ENCODE peak calls at places on chromosomes 16 and 17, in eight cellular contexts. One of them, this sample, is unnamed.
A peak's percentile ranks its signal among the peaks of the same experiment; 100 is the strongest.

GRCh38 chr17:72710834-72711233 is 381.7 kb downstream of the SLC39A11 start:
- DNase-seq in effector memory CD4-positive, alpha-beta T cell: no peak
- DNase-seq in sigmoid colon: no peak
- DNase-seq in astrocyte: no peak
- DNase-seq in uterus: no peak
- DNase-seq in cardiac muscle cell: no peak
- DNase-seq in pancreas: no peak
- DNase-seq in body of pancreas: no peak
- DNase-seq in this sample: no peak

GRCh38 chr17:75750661-75751423 is 14.2 kb downstream of the GALK1 start:
- DNase-seq in effector memory CD4-positive, alpha-beta T cell: no peak
- DNase-seq in sigmoid colon: no peak
- DNase-seq in astrocyte: no peak
- DNase-seq in uterus: no peak
- DNase-seq in cardiac muscle cell: no peak
- DNase-seq in pancreas: no peak
- DNase-seq in body of pancreas: no peak
- DNase-seq in this sample: no peak

GRCh38 chr16:20904507-20905079 is 4.0 kb downstream of the LYRM1 start:
- DNase-seq in effector memory CD4-positive, alpha-beta T cell: no peak
- DNase-seq in sigmoid colon: no peak
- DNase-seq in astrocyte: peak; percentile 98
- DNase-seq in uterus: no peak
- DNase-seq in cardiac muscle cell: no peak
- DNase-seq in pancreas: peak; percentile 23
- DNase-seq in body of pancreas: peak; percentile 46
- DNase-seq in this sample: peak; percentile 30

GRCh38 chr17:78043031-78043430 is 84.5 kb downstream of the TNRC6C start:
- DNase-seq in effector memory CD4-positive, alpha-beta T cell: no peak
- DNase-seq in sigmoid colon: no peak
- DNase-seq in astrocyte: no peak
- DNase-seq in uterus: no peak
- DNase-seq in cardiac muscle cell: no peak
- DNase-seq in pancreas: no peak
- DNase-seq in body of pancreas: no peak
- DNase-seq in this sample: no peak

GRCh38 chr17:66839616-66840015 is 4.7 kb downstream of the CACNG5 start:
- DNase-seq in effector memory CD4-positive, alpha-beta T cell: no peak
- DNase-seq in sigmoid colon: no peak
- DNase-seq in astrocyte: no peak
- DNase-seq in uterus: no peak
- DNase-seq in cardiac muscle cell: no peak
- DNase-seq in pancreas: no peak
- DNase-seq in body of pancreas: no peak
- DNase-seq in this sample: no peak

GRCh38 chr17:76995352-76996105 is 127.3 kb downstream of the MGAT5B start:
- DNase-seq in effector memory CD4-positive, alpha-beta T cell: no peak
- DNase-seq in sigmoid colon: no peak
- DNase-seq in astrocyte: no peak
- DNase-seq in uterus: no peak
- DNase-seq in cardiac muscle cell: no peak
- DNase-seq in pancreas: no peak
- DNase-seq in body of pancreas: no peak
- DNase-seq in this sample: no peak

GRCh38 chr16:11346700-11347319 is 1.6 kb downstream of the RMI2 start:
- DNase-seq in effector memory CD4-positive, alpha-beta T cell: no peak
- DNase-seq in sigmoid colon: no peak
- DNase-seq in astrocyte: no peak
- DNase-seq in uterus: no peak
- DNase-seq in cardiac muscle cell: no peak
- DNase-seq in pancreas: no peak
- DNase-seq in body of pancreas: no peak
- DNase-seq in this sample: no peak

GRCh38 chr16:54194008-54194731 is 92.4 kb downstream of the IRX3 start:
- DNase-seq in effector memory CD4-positive, alpha-beta T cell: no peak
- DNase-seq in sigmoid colon: peak; percentile 83
- DNase-seq in astrocyte: peak; percentile 36
- DNase-seq in uterus: peak; percentile 47
- DNase-seq in cardiac muscle cell: peak; percentile 64
- DNase-seq in pancreas: peak; percentile 25
- DNase-seq in body of pancreas: peak; percentile 21
- DNase-seq in this sample: peak; percentile 58

GRCh38 chr17:82838386-82839063 is 1.3 kb downstream of the ZNF750 start:
- DNase-seq in effector memory CD4-positive, alpha-beta T cell: no peak
- DNase-seq in sigmoid colon: peak; percentile 68
- DNase-seq in astrocyte: no peak
- DNase-seq in uterus: peak; percentile 44
- DNase-seq in cardiac muscle cell: no peak
- DNase-seq in pancreas: peak; percentile 74
- DNase-seq in body of pancreas: peak; percentile 89
- DNase-seq in this sample: no peak

GRCh38 chr16:12057276-12057675 is 80.7 kb downstream of the SNX29 start:
- DNase-seq in effector memory CD4-positive, alpha-beta T cell: no peak
- DNase-seq in sigmoid colon: peak; percentile 69
- DNase-seq in astrocyte: peak; percentile 8
- DNase-seq in uterus: no peak
- DNase-seq in cardiac muscle cell: no peak
- DNase-seq in pancreas: no peak
- DNase-seq in body of pancreas: no peak
- DNase-seq in this sample: no peak

GRCh38 chr17:78108726-78109488 is 19.6 kb downstream of the TMC6 start:
- DNase-seq in effector memory CD4-positive, alpha-beta T cell: no peak
- DNase-seq in sigmoid colon: peak; percentile 58
- DNase-seq in astrocyte: no peak
- DNase-seq in uterus: no peak
- DNase-seq in cardiac muscle cell: no peak
- DNase-seq in pancreas: no peak
- DNase-seq in body of pancreas: no peak
- DNase-seq in this sample: no peak

GRCh38 chr16:68563631-68564366 is 24.7 kb downstream of the ZFP90 start:
- DNase-seq in effector memory CD4-positive, alpha-beta T cell: no peak
- DNase-seq in sigmoid colon: no peak
- DNase-seq in astrocyte: no peak
- DNase-seq in uterus: no peak
- DNase-seq in cardiac muscle cell: no peak
- DNase-seq in pancreas: no peak
- DNase-seq in body of pancreas: no peak
- DNase-seq in this sample: no peak
- H3K9me3 ChIP-seq in effector memory CD4-positive, alpha-beta T cell: peaks cover 68% of the 10 kb centered on the region
- H3K9me3 ChIP-seq in sigmoid colon: peaks cover 73% of the 10 kb centered on the region
- H3K9me3 ChIP-seq in astrocyte: peaks cover 82% of the 10 kb centered on the region
- H3K9me3 ChIP-seq in uterus: no peaks in the 10 kb centered on the region
- H3K9me3 ChIP-seq in cardiac muscle cell: peaks cover 43% of the 10 kb centered on the region
- H3K9me3 ChIP-seq in pancreas: no peaks in the 10 kb centered on the region
- H3K9me3 ChIP-seq in body of pancreas: peaks cover 78% of the 10 kb centered on the region
- H3K9me3 ChIP-seq in this sample: peaks cover 100% of the 10 kb centered on the region

DNA sequence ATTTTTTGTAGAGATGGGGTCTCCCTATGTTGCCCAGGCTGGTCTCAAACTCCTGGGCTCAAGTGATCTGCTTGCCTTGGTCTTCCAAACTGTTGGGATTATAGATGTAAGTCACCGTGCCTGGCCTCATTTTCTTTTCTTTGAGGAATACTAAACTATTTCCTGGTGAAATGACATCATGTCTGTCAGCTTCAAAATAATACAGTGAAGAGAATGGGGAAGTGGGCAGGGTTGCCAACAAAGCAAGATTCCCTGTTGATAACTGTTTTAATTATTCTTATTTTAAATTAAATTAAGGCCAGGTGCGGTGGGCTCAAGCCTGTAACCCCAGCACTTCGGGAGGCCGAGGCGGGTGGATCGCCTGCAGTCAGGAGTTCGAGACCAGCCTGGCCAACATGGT is 21.1 kb downstream of the PIPOX start:
- DNase-seq in effector memory CD4-positive, alpha-beta T cell: no peak
- DNase-seq in sigmoid colon: no peak
- DNase-seq in astrocyte: no peak
- DNase-seq in uterus: no peak
- DNase-seq in cardiac muscle cell: no peak
- DNase-seq in pancreas: no peak
- DNase-seq in body of pancreas: no peak
- DNase-seq in this sample: no peak
- H3K4me1 ChIP-seq in effector memory CD4-positive, alpha-beta T cell: no peaks in the 10 kb centered on the region
- H3K4me1 ChIP-seq in sigmoid colon: peaks cover 3% of the 10 kb centered on the region
- H3K4me1 ChIP-seq in astrocyte: peaks cover 4% of the 10 kb centered on the region
- H3K4me1 ChIP-seq in uterus: no peaks in the 10 kb centered on the region
- H3K4me1 ChIP-seq in cardiac muscle cell: peaks cover 22% of the 10 kb centered on the region
- H3K4me1 ChIP-seq in pancreas: no peaks in the 10 kb centered on the region
- H3K4me1 ChIP-seq in body of pancreas: no peaks in the 10 kb centered on the region
- H3K4me1 ChIP-seq in this sample: no peaks in the 10 kb centered on the region

DNA sequence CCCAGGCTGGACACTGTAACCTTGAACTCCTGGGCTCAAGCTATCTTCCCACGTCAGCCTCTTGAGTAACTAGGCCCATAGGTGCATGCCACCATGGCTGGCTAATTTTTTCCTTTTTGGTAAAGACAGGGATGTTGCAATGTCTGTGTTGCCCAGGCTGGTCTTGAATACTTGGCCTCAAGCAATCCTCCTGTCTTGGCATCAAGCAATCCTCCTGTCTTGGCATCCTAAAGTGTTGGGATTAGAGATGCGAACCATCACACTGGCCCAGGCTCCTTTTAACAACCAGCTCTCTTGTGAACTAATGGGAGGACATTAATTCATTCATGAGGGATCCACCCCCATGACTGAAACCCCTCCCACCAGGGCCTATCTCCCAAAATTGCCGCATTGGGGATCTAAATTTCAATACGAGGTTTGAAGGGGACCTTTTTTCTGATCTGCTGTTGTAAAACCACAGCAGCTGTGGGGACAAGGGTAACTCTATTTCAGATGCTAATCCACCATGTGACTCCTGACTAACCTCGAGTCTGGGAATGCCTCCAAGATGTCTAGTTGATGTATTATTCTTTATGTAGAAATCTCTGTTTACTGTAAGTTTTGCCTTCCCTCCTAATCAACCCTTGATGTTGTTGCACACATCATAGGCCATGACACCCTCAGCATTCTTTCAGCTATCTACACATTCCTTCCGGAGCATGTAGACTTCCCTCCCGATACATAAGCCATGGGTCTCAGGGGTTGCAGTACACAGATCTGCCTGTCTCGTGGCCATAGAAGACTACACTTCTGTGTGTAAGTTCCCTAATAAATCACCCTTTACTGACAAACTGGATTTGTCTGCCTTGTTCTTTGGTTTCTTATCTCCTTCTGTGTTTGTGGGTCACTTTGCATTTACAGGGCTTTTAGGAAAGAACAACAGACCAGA is 37.6 kb downstream of the RNF112 start:
- DNase-seq in effector memory CD4-positive, alpha-beta T cell: no peak
- DNase-seq in sigmoid colon: peak; percentile 86
- DNase-seq in astrocyte: peak; percentile 98
- DNase-seq in uterus: peak; percentile 87
- DNase-seq in cardiac muscle cell: peak; percentile 46
- DNase-seq in pancreas: peak; percentile 21
- DNase-seq in body of pancreas: peak; percentile 55
- DNase-seq in this sample: no peak
- H3K27ac ChIP-seq in effector memory CD4-positive, alpha-beta T cell: no peak overlapping the region
- H3K27ac ChIP-seq in sigmoid colon: peak overlapping the region; percentile 90
- H3K27ac ChIP-seq in astrocyte: peak overlapping the region; percentile 62
- H3K27ac ChIP-seq in uterus: peak overlapping the region; percentile 94
- H3K27ac ChIP-seq in cardiac muscle cell: peak overlapping the region; percentile 61
- H3K27ac ChIP-seq in pancreas: peak overlapping the region; percentile 53
- H3K27ac ChIP-seq in body of pancreas: peak overlapping the region; percentile 37
- H3K27ac ChIP-seq in this sample: peak overlapping the region; percentile 86

GRCh38 chr17:1592751-1593629 is 30.4 kb upstream of the PITPNA start:
- DNase-seq in effector memory CD4-positive, alpha-beta T cell: no peak
- DNase-seq in sigmoid colon: no peak
- DNase-seq in astrocyte: no peak
- DNase-seq in uterus: no peak
- DNase-seq in cardiac muscle cell: no peak
- DNase-seq in pancreas: no peak
- DNase-seq in body of pancreas: no peak
- DNase-seq in this sample: no peak
- H3K9me3 ChIP-seq in effector memory CD4-positive, alpha-beta T cell: no peaks in the 10 kb centered on the region
- H3K9me3 ChIP-seq in sigmoid colon: no peaks in the 10 kb centered on the region
- H3K9me3 ChIP-seq in astrocyte: no peaks in the 10 kb centered on the region
- H3K9me3 ChIP-seq in uterus: no peaks in the 10 kb centered on the region
- H3K9me3 ChIP-seq in cardiac muscle cell: no peaks in the 10 kb centered on the region
- H3K9me3 ChIP-seq in pancreas: no peaks in the 10 kb centered on the region
- H3K9me3 ChIP-seq in body of pancreas: no peaks in the 10 kb centered on the region
- H3K9me3 ChIP-seq in this sample: no peaks in the 10 kb centered on the region

GRCh38 chr16:55390838-55391237 is 66.8 kb downstream of the IRX6 start:
- DNase-seq in effector memory CD4-positive, alpha-beta T cell: no peak
- DNase-seq in sigmoid colon: no peak
- DNase-seq in astrocyte: no peak
- DNase-seq in uterus: no peak
- DNase-seq in cardiac muscle cell: no peak
- DNase-seq in pancreas: no peak
- DNase-seq in body of pancreas: no peak
- DNase-seq in this sample: no peak

GRCh38 chr16:55392701-55393100 is 68.7 kb downstream of the IRX6 start:
- DNase-seq in effector memory CD4-positive, alpha-beta T cell: no peak
- DNase-seq in sigmoid colon: no peak
- DNase-seq in astrocyte: peak; percentile 2
- DNase-seq in uterus: no peak
- DNase-seq in cardiac muscle cell: no peak
- DNase-seq in pancreas: no peak
- DNase-seq in body of pancreas: no peak
- DNase-seq in this sample: no peak

GRCh38 chr16:55386534-55387296 is 62.7 kb downstream of the IRX6 start:
- DNase-seq in effector memory CD4-positive, alpha-beta T cell: no peak
- DNase-seq in sigmoid colon: no peak
- DNase-seq in astrocyte: no peak
- DNase-seq in uterus: no peak
- DNase-seq in cardiac muscle cell: no peak
- DNase-seq in pancreas: no peak
- DNase-seq in body of pancreas: no peak
- DNase-seq in this sample: no peak

GRCh38 chr16:55391760-55392375 is 67.9 kb downstream of the IRX6 start:
- DNase-seq in effector memory CD4-positive, alpha-beta T cell: no peak
- DNase-seq in sigmoid colon: no peak
- DNase-seq in astrocyte: no peak
- DNase-seq in uterus: no peak
- DNase-seq in cardiac muscle cell: no peak
- DNase-seq in pancreas: no peak
- DNase-seq in body of pancreas: no peak
- DNase-seq in this sample: no peak

DNA sequence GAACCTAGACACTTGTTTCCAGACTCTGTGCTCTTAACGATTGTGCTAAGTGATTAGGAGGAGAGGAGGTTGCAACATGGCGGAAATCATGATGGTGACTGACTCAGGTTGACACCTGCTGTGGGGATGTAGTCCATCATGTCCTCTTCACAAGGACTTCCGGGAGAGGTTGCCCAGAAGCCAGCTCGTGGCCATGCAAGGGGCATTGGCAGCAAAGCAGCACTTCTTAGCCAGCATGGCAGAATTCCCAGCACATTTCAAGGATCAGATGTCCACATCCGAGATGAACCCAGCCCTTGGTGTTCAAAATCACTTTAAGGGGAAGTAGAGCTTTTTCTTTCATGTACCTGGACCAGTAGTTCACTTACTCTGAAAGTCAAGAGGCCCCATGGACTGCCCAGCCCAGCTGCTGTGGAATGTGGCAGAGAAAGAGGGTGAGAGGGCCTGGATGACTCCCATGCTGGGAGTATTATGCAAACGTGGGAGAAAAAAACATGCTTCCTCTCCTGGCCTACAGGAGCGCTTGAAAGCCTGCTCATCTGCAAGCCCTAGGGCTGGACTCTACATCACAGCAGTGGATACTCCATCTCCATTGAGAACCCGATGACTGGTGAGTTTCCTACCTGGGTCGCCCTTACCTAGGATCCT is 65.5 kb downstream of the IRX6 start:
- DNase-seq in effector memory CD4-positive, alpha-beta T cell: no peak
- DNase-seq in sigmoid colon: no peak
- DNase-seq in astrocyte: no peak
- DNase-seq in uterus: no peak
- DNase-seq in cardiac muscle cell: no peak
- DNase-seq in pancreas: no peak
- DNase-seq in body of pancreas: no peak
- DNase-seq in this sample: no peak
- H3K4me1 ChIP-seq in effector memory CD4-positive, alpha-beta T cell: no peaks in the 10 kb centered on the region
- H3K4me1 ChIP-seq in sigmoid colon: peaks cover 4% of the 10 kb centered on the region
- H3K4me1 ChIP-seq in astrocyte: no peaks in the 10 kb centered on the region
- H3K4me1 ChIP-seq in uterus: no peaks in the 10 kb centered on the region
- H3K4me1 ChIP-seq in cardiac muscle cell: peaks cover 5% of the 10 kb centered on the region
- H3K4me1 ChIP-seq in pancreas: no peaks in the 10 kb centered on the region
- H3K4me1 ChIP-seq in body of pancreas: no peaks in the 10 kb centered on the region
- H3K4me1 ChIP-seq in this sample: no peaks in the 10 kb centered on the region

This sample was measured in stomach.